ENCODE peak calls at places on chromosomes 1 and 21, in seven cellular contexts. One of them, this sample, is unnamed. For H3K27me3, the result is how much of the 10 kb centered on the place peaks cover.

GRCh38 chr1:2446394-2446793 is 29.7 kb upstream of the PLCH2 start:
- DNase-seq in colonic mucosa: no peak
- DNase-seq in fibroblast of lung: no peak
- DNase-seq in GM06990: no peak
- DNase-seq in dorsolateral prefrontal cortex: peak
- DNase-seq in CD8-positive, alpha-beta memory T cell: no peak
- DNase-seq in HCT116: no peak
- DNase-seq in this sample: peak

GRCh38 chr1:185654199-185654951 is 79.8 kb upstream of the HMCN1 start:
- DNase-seq in colonic mucosa: no peak
- DNase-seq in fibroblast of lung: no peak
- DNase-seq in GM06990: no peak
- DNase-seq in dorsolateral prefrontal cortex: no peak
- DNase-seq in CD8-positive, alpha-beta memory T cell: no peak
- DNase-seq in HCT116: no peak
- DNase-seq in this sample: no peak

GRCh38 chr1:168708698-168709406 is 20.2 kb downstream of the DPT start:
- DNase-seq in colonic mucosa: no peak
- DNase-seq in fibroblast of lung: no peak
- DNase-seq in GM06990: no peak
- DNase-seq in dorsolateral prefrontal cortex: no peak
- DNase-seq in CD8-positive, alpha-beta memory T cell: no peak
- DNase-seq in HCT116: no peak
- DNase-seq in this sample: no peak

GRCh38 chr1:76687324-76688018 is 179.8 kb upstream of the ST6GALNAC5 start:
- DNase-seq in colonic mucosa: no peak
- DNase-seq in fibroblast of lung: no peak
- DNase-seq in GM06990: no peak
- DNase-seq in dorsolateral prefrontal cortex: no peak
- DNase-seq in CD8-positive, alpha-beta memory T cell: no peak
- DNase-seq in HCT116: no peak
- DNase-seq in this sample: no peak

GRCh38 chr1:67942269-67942668 is 108.2 kb downstream of the DIRAS3 start:
- DNase-seq in colonic mucosa: no peak
- DNase-seq in fibroblast of lung: peak
- DNase-seq in GM06990: no peak
- DNase-seq in dorsolateral prefrontal cortex: no peak
- DNase-seq in CD8-positive, alpha-beta memory T cell: no peak
- DNase-seq in HCT116: no peak
- DNase-seq in this sample: no peak

GRCh38 chr1:201582261-201582951 is 43.5 kb downstream of the NAV1 start:
- DNase-seq in colonic mucosa: no peak
- DNase-seq in fibroblast of lung: peak
- DNase-seq in GM06990: no peak
- DNase-seq in dorsolateral prefrontal cortex: peak
- DNase-seq in CD8-positive, alpha-beta memory T cell: no peak
- DNase-seq in HCT116: no peak
- DNase-seq in this sample: no peak

GRCh38 chr1:27388337-27389005 is 4.0 kb upstream of the GPR3 start:
- DNase-seq in colonic mucosa: peak
- DNase-seq in fibroblast of lung: no peak
- DNase-seq in GM06990: no peak
- DNase-seq in dorsolateral prefrontal cortex: no peak
- DNase-seq in CD8-positive, alpha-beta memory T cell: peak
- DNase-seq in HCT116: peak
- DNase-seq in this sample: peak

GRCh38 chr1:217370757-217371156 is 260.1 kb downstream of the GPATCH2 start:
- DNase-seq in colonic mucosa: no peak
- DNase-seq in fibroblast of lung: no peak
- DNase-seq in GM06990: no peak
- DNase-seq in dorsolateral prefrontal cortex: no peak
- DNase-seq in CD8-positive, alpha-beta memory T cell: no peak
- DNase-seq in HCT116: no peak
- DNase-seq in this sample: no peak

GRCh38 chr1:34362949-34363348 is 186.2 kb downstream of the C1orf94 start:
- DNase-seq in colonic mucosa: no peak
- DNase-seq in fibroblast of lung: no peak
- DNase-seq in GM06990: no peak
- DNase-seq in dorsolateral prefrontal cortex: no peak
- DNase-seq in CD8-positive, alpha-beta memory T cell: no peak
- DNase-seq in HCT116: no peak
- DNase-seq in this sample: no peak

GRCh38 chr21:20013851-20014250 is 984.4 kb upstream of the NCAM2 start:
- DNase-seq in colonic mucosa: no peak
- DNase-seq in fibroblast of lung: no peak
- DNase-seq in GM06990: no peak
- DNase-seq in dorsolateral prefrontal cortex: no peak
- DNase-seq in CD8-positive, alpha-beta memory T cell: no peak
- DNase-seq in HCT116: no peak
- DNase-seq in this sample: no peak

GRCh38 chr1:192573499-192573898 is 2.1 kb upstream of the RGS1 start:
- DNase-seq in colonic mucosa: no peak
- DNase-seq in fibroblast of lung: peak
- DNase-seq in GM06990: no peak
- DNase-seq in dorsolateral prefrontal cortex: no peak
- DNase-seq in CD8-positive, alpha-beta memory T cell: no peak
- DNase-seq in HCT116: no peak
- DNase-seq in this sample: no peak

GRCh38 chr1:47646676-47647075 is 208.8 kb downstream of the FOXD2 start:
- DNase-seq in colonic mucosa: no peak
- DNase-seq in fibroblast of lung: no peak
- DNase-seq in GM06990: no peak
- DNase-seq in dorsolateral prefrontal cortex: no peak
- DNase-seq in CD8-positive, alpha-beta memory T cell: no peak
- DNase-seq in HCT116: no peak
- DNase-seq in this sample: no peak

GRCh38 chr1:24052119-24052695 is 59.7 kb downstream of the MYOM3 start:
- DNase-seq in colonic mucosa: no peak
- DNase-seq in fibroblast of lung: no peak
- DNase-seq in GM06990: no peak
- DNase-seq in dorsolateral prefrontal cortex: no peak
- DNase-seq in CD8-positive, alpha-beta memory T cell: no peak
- DNase-seq in HCT116: no peak
- DNase-seq in this sample: peak

GRCh38 chr1:204478166-204478899 is 16.3 kb downstream of the PIK3C2B start:
- DNase-seq in colonic mucosa: no peak
- DNase-seq in fibroblast of lung: no peak
- DNase-seq in GM06990: no peak
- DNase-seq in dorsolateral prefrontal cortex: no peak
- DNase-seq in CD8-positive, alpha-beta memory T cell: no peak
- DNase-seq in HCT116: no peak
- DNase-seq in this sample: peak

GRCh38 chr1:199585392-199585791 is 442.1 kb upstream of the NR5A2 start:
- DNase-seq in colonic mucosa: no peak
- DNase-seq in fibroblast of lung: no peak
- DNase-seq in GM06990: no peak
- DNase-seq in dorsolateral prefrontal cortex: no peak
- DNase-seq in CD8-positive, alpha-beta memory T cell: no peak
- DNase-seq in HCT116: no peak
- DNase-seq in this sample: no peak

GRCh38 chr1:67563684-67564083 is 121.3 kb upstream of the GADD45A start:
- DNase-seq in colonic mucosa: no peak
- DNase-seq in fibroblast of lung: no peak
- DNase-seq in GM06990: no peak
- DNase-seq in dorsolateral prefrontal cortex: no peak
- DNase-seq in CD8-positive, alpha-beta memory T cell: no peak
- DNase-seq in HCT116: no peak
- DNase-seq in this sample: no peak

GRCh38 chr1:84758968-84759491 is 68.8 kb upstream of the SSX2IP start:
- DNase-seq in colonic mucosa: no peak
- DNase-seq in fibroblast of lung: peak
- DNase-seq in GM06990: no peak
- DNase-seq in dorsolateral prefrontal cortex: peak
- DNase-seq in CD8-positive, alpha-beta memory T cell: no peak
- DNase-seq in HCT116: no peak
- DNase-seq in this sample: no peak

GRCh38 chr1:66333463-66334232 is 200.3 kb upstream of the SGIP1 start:
- DNase-seq in colonic mucosa: no peak
- DNase-seq in fibroblast of lung: no peak
- DNase-seq in GM06990: no peak
- DNase-seq in dorsolateral prefrontal cortex: no peak
- DNase-seq in CD8-positive, alpha-beta memory T cell: no peak
- DNase-seq in HCT116: no peak
- DNase-seq in this sample: no peak

GRCh38 chr1:229094476-229095311 is 176.2 kb upstream of the RAB4A start:
- DNase-seq in colonic mucosa: no peak
- DNase-seq in fibroblast of lung: no peak
- DNase-seq in GM06990: no peak
- DNase-seq in dorsolateral prefrontal cortex: no peak
- DNase-seq in CD8-positive, alpha-beta memory T cell: no peak
- DNase-seq in HCT116: no peak
- DNase-seq in this sample: no peak

GRCh38 chr1:223496883-223497282 is 103.7 kb downstream of the CCDC185 start:
- DNase-seq in colonic mucosa: no peak
- DNase-seq in fibroblast of lung: no peak
- DNase-seq in GM06990: no peak
- DNase-seq in dorsolateral prefrontal cortex: no peak
- DNase-seq in CD8-positive, alpha-beta memory T cell: no peak
- DNase-seq in HCT116: no peak
- DNase-seq in this sample: no peak

GRCh38 chr1:8671313-8671917 is 146.0 kb downstream of the RERE start:
- DNase-seq in colonic mucosa: peak
- DNase-seq in fibroblast of lung: peak
- DNase-seq in GM06990: no peak
- DNase-seq in dorsolateral prefrontal cortex: no peak
- DNase-seq in CD8-positive, alpha-beta memory T cell: no peak
- DNase-seq in HCT116: peak
- DNase-seq in this sample: peak

GRCh38 chr1:41698916-41699860 is 214.7 kb upstream of the EDN2 start:
- DNase-seq in colonic mucosa: no peak
- DNase-seq in fibroblast of lung: peak
- DNase-seq in GM06990: peak
- DNase-seq in dorsolateral prefrontal cortex: no peak
- DNase-seq in CD8-positive, alpha-beta memory T cell: peak
- DNase-seq in HCT116: no peak
- DNase-seq in this sample: no peak

GRCh38 chr1:223089250-223089649 is 53.8 kb downstream of the TLR5 start:
- DNase-seq in colonic mucosa: no peak
- DNase-seq in fibroblast of lung: no peak
- DNase-seq in GM06990: no peak
- DNase-seq in dorsolateral prefrontal cortex: no peak
- DNase-seq in CD8-positive, alpha-beta memory T cell: no peak
- DNase-seq in HCT116: no peak
- DNase-seq in this sample: no peak

GRCh38 chr1:225811622-225812487 is 1.9 kb downstream of the EPHX1 start:
- DNase-seq in colonic mucosa: peak
- DNase-seq in fibroblast of lung: peak
- DNase-seq in GM06990: no peak
- DNase-seq in dorsolateral prefrontal cortex: no peak
- DNase-seq in CD8-positive, alpha-beta memory T cell: no peak
- DNase-seq in HCT116: no peak
- DNase-seq in this sample: peak

GRCh38 chr1:179208681-179209477 is 20.6 kb downstream of the ABL2 start:
- DNase-seq in colonic mucosa: no peak
- DNase-seq in fibroblast of lung: no peak
- DNase-seq in GM06990: no peak
- DNase-seq in dorsolateral prefrontal cortex: no peak
- DNase-seq in CD8-positive, alpha-beta memory T cell: no peak
- DNase-seq in HCT116: no peak
- DNase-seq in this sample: no peak
- H3K27me3 ChIP-seq in colonic mucosa: under half
- H3K27me3 ChIP-seq in fibroblast of lung: under half
- H3K27me3 ChIP-seq in GM06990: under half
- H3K27me3 ChIP-seq in dorsolateral prefrontal cortex: under half
- H3K27me3 ChIP-seq in CD8-positive, alpha-beta memory T cell: under half
- H3K27me3 ChIP-seq in HCT116: under half
- H3K27me3 ChIP-seq in this sample: under half

DNA sequence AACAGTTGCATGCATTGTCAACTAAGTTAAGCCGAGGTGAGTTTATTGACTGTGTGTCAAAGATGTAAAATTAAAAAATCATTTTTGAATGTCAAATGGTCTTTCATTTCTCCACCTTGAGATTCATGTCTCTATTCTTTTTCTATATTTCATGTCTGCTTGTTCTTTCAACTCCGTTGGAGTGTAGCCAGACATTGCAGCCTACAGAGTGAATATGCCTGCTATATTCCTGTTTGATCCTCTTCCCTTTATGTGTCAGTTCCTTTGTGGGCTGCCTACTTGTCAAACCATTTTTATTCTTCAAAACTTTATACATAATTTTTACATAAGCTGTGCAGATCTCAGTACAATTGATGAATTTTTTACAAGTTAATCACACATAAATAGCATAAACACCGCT is 1325.8 kb upstream of the PRMT6 start:
- DNase-seq in colonic mucosa: no peak
- DNase-seq in fibroblast of lung: no peak
- DNase-seq in GM06990: no peak
- DNase-seq in dorsolateral prefrontal cortex: no peak
- DNase-seq in CD8-positive, alpha-beta memory T cell: no peak
- DNase-seq in HCT116: no peak
- DNase-seq in this sample: no peak
- H3K4me3 ChIP-seq in colonic mucosa: no peak
- H3K4me3 ChIP-seq in fibroblast of lung: no peak
- H3K4me3 ChIP-seq in GM06990: no peak
- H3K4me3 ChIP-seq in dorsolateral prefrontal cortex: no peak
- H3K4me3 ChIP-seq in CD8-positive, alpha-beta memory T cell: no peak
- H3K4me3 ChIP-seq in HCT116: no peak
- H3K4me3 ChIP-seq in this sample: no peak

DNA sequence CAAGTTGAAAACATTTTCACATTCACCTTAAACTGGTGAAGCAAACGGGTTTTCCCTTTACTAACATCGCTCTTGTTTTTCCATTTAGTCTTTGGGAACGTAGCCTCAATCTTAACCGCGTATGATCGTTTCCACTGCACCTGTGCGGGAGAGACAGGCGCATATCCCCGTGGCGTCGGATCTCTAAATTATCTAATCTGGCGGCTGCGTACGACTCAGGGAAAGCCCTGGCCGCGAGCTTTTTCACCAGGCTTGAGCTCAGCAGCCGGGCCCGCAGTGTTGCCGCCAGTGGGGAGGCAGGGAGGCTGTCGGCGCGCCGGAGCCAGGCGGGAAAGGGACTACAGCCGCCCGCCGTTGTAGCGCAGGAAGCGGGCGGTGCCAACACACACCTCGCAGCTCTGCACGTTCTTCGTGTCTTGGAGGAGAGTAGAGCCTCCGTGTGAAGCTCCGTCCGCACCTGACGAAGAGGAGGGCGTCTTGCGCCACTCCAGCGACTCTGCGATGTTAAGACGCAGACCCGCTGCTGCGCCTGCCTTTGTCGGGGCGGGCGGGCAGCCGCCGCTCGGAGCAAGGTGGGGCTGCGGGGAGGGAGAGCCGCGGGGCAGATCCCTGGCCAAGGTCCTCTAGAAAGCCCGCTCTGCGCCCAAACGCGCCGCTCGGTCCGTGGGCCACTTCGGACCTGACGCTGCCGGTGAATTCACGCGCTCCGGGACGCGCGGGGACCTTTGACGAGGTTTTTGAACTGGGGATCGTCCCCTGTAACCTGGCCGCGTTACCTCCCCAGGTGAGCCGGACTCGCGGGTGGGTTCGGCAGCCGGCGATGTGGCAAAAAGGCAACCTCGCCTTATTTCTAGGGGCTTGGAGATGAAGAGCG is 18.5 kb upstream of the TBX15 start:
- DNase-seq in colonic mucosa: no peak
- DNase-seq in fibroblast of lung: no peak
- DNase-seq in GM06990: no peak
- DNase-seq in dorsolateral prefrontal cortex: no peak
- DNase-seq in CD8-positive, alpha-beta memory T cell: no peak
- DNase-seq in HCT116: no peak
- DNase-seq in this sample: peak
- H3K27me3 ChIP-seq in colonic mucosa: half or more
- H3K27me3 ChIP-seq in fibroblast of lung: half or more
- H3K27me3 ChIP-seq in GM06990: under half
- H3K27me3 ChIP-seq in dorsolateral prefrontal cortex: half or more
- H3K27me3 ChIP-seq in CD8-positive, alpha-beta memory T cell: under half
- H3K27me3 ChIP-seq in HCT116: under half
- H3K27me3 ChIP-seq in this sample: half or more

GRCh38 chr1:39204441-39205081 is at the start of gene MACF1:
- DNase-seq in colonic mucosa: peak
- DNase-seq in fibroblast of lung: peak
- DNase-seq in GM06990: no peak
- DNase-seq in dorsolateral prefrontal cortex: no peak
- DNase-seq in CD8-positive, alpha-beta memory T cell: no peak
- DNase-seq in HCT116: no peak
- DNase-seq in this sample: no peak
- H3K4me3 ChIP-seq in colonic mucosa: peak
- H3K4me3 ChIP-seq in fibroblast of lung: peak
- H3K4me3 ChIP-seq in GM06990: peak
- H3K4me3 ChIP-seq in dorsolateral prefrontal cortex: peak
- H3K4me3 ChIP-seq in CD8-positive, alpha-beta memory T cell: peak
- H3K4me3 ChIP-seq in HCT116: no peak
- H3K4me3 ChIP-seq in this sample: no peak